ENCODE peak calls at places on chromosomes 7 and 10, in four cellular contexts. B is naive thymus-derived CD8-positive, alpha-beta T cell; Y is pancreas; O is NCI-H2081. X is an unnamed sample.

GRCh38 chr7:139936760-139937310 is 107.8 kb downstream of the TBXAS1 start:
- DNase-seq in B (no peak), O (no peak), Y (no peak), X (no peak)

GRCh38 chr7:30921951-30922401 is 10.3 kb downstream of the AQP1 start:
- DNase-seq in B (no peak), O (no peak), Y (peak), X (no peak)

GRCh38 chr10:89238956-89239713 is 12.4 kb downstream of the LIPA start:
- DNase-seq in Y (no peak), B (no peak), O (no peak), X (no peak)

GRCh38 chr7:127123220-127123619 is 129.5 kb downstream of the GRM8 start:
- DNase-seq in O (peak), B (no peak), Y (no peak), X (no peak)

GRCh38 chr7:74713567-74713966 is 56.0 kb downstream of the GTF2I start:
- DNase-seq in B (no peak), O (no peak), Y (no peak), X (no peak)

GRCh38 chr10:76337641-76338040 is 906.2 kb downstream of the LRMDA start:
- DNase-seq in B (no peak), O (no peak), Y (no peak), X (no peak)

GRCh38 chr10:16520900-16521299 is 779 bp downstream of the C1QL3 start:
- DNase-seq in Y (peak), B (peak), O (peak), X (peak)

GRCh38 chr10:73857446-73857845 is 16.9 kb downstream of the CAMK2G start:
- DNase-seq in B (no peak), O (no peak), Y (no peak), X (no peak)

GRCh38 chr7:99365318-99366141 is 9.0 kb upstream of the ARPC1B start:
- DNase-seq in O (peak), B (peak), Y (peak), X (no peak)

GRCh38 chr10:33216661-33217427 is 117.6 kb downstream of the NRP1 start:
- DNase-seq in B (no peak), Y (no peak), O (peak), X (no peak)

GRCh38 chr7:134632937-134633540 is 13.6 kb upstream of the BPGM start:
- DNase-seq in O (peak), Y (peak), B (peak), X (peak)

GRCh38 chr10:8229153-8229552 is 174.7 kb downstream of the GATA3 start:
- DNase-seq in B (no peak), Y (no peak), O (no peak), X (no peak)

GRCh38 chr7:28731092-28731491 is 227.0 kb downstream of the TRIL start:
- DNase-seq in B (no peak), Y (no peak), O (no peak), X (no peak)

GRCh38 chr7:117312593-117312992 is 10.3 kb downstream of the WNT2 start:
- DNase-seq in O (no peak), B (no peak), Y (no peak), X (no peak)

GRCh38 chr10:34507217-34507616 is 307.9 kb downstream of the PARD3 start:
- DNase-seq in B (no peak), Y (no peak), O (peak), X (peak)

GRCh38 chr10:97596101-97597055 is 6.9 kb downstream of the C10orf62 start:
- DNase-seq in B (no peak), Y (peak), O (no peak), X (no peak)

GRCh38 chr7:104045183-104045582 is 55.7 kb upstream of the RELN start:
- DNase-seq in O (no peak), B (no peak), Y (no peak), X (no peak)

GRCh38 chr10:125629758-125630376 is 53.1 kb downstream of the TEX36 start:
- DNase-seq in Y (no peak), O (peak), B (no peak), X (peak)

GRCh38 chr10:124737221-124737620 is 7.0 kb downstream of the FAM53B start:
- DNase-seq in O (no peak), B (no peak), Y (no peak), X (no peak)

GRCh38 chr7:151460474-151460855 is 20.5 kb upstream of the CRYGN start:
- DNase-seq in Y (no peak), O (no peak), B (no peak), X (no peak)

GRCh38 chr7:55308186-55308929 is 56.8 kb upstream of the LANCL2 start:
- DNase-seq in B (no peak), O (no peak), Y (no peak), X (no peak)

GRCh38 chr10:47396311-47396717 is 12.2 kb upstream of the ZNF488 start:
- DNase-seq in Y (no peak), B (no peak), O (no peak), X (no peak)

GRCh38 chr7:79615871-79616640 is 162.6 kb upstream of the MAGI2 start:
- DNase-seq in Y (no peak), O (no peak), B (no peak), X (no peak)

GRCh38 chr7:4683884-4684565 is 1.9 kb downstream of the FOXK1 start:
- DNase-seq in B (peak), Y (peak), O (no peak), X (no peak)

GRCh38 chr7:44647981-44648714 is 41.7 kb downstream of the OGDH start:
- DNase-seq in B (no peak), Y (no peak), O (no peak), X (no peak)

GRCh38 chr7:1945558-1945957 is 275.5 kb downstream of the ELFN1 start:
- DNase-seq in Y (no peak), B (no peak), O (no peak), X (no peak)

GRCh38 chr7:111239437-111239836 is 148.5 kb downstream of the LRRN3 start:
- DNase-seq in O (no peak), B (no peak), Y (no peak), X (no peak)

GRCh38 chr10:66714741-66715140 is 211.1 kb upstream of the LRRTM3 start:
- DNase-seq in B (no peak), O (no peak), Y (no peak), X (no peak)

GRCh38 chr7:7323352-7323751 is 141.0 kb downstream of the C1GALT1 start:
- DNase-seq in B (no peak), Y (no peak), O (no peak), X (no peak)

X was measured in NCI-H2227 treated with DMSO at 0.1 percent for 48 hours.